ENCODE peak calls at places on chromosomes 3 and 15, in eight cellular contexts. M is cardiac fibroblast; Q is activated CD8-positive, alpha-beta memory T cell treated with anti-CD3 and anti-CD28 coated beads for 48 hours; L is LHCN-M2; R is memory B cell; U is NCI-H146; W is kidney glomerular epithelial cell; N is Calu3. T is an unnamed sample.
A peak's percentile ranks its signal among the peaks of the same experiment; 100 is the strongest.

GRCh38 chr3:172965256-172965655 is 175.8 kb downstream of the SPATA16 start:
- DNase-seq in Q (no peak), N (no peak), L (peak; percentile 9), W (no peak), U (no peak), R (no peak), M (peak; percentile 8), T (no peak)

GRCh38 chr3:170323371-170323770 is 34.1 kb upstream of the SKIL start:
- DNase-seq in U (no peak), W (peak; percentile 46), Q (no peak), N (no peak), L (peak; percentile 59), M (no peak), R (no peak), T (no peak)

GRCh38 chr3:155316450-155316849 is 23.0 kb upstream of the STRIT1 start:
- DNase-seq in R (no peak), Q (no peak), M (no peak), N (no peak), L (no peak), W (no peak), U (no peak), T (no peak)

GRCh38 chr3:152811974-152812760 is 22.8 kb upstream of the P2RY1 start:
- DNase-seq in U (no peak), R (no peak), Q (no peak), N (no peak), L (no peak), W (no peak), M (no peak), T (no peak)

GRCh38 chr3:99817437-99818240 is at the start of gene CMSS1:
- DNase-seq in M (peak; percentile 95), W (peak; percentile 73), U (peak; percentile 85), R (peak; percentile 98), L (peak; percentile 90), N (peak; percentile 96), Q (peak; percentile 95), T (peak; percentile 69)

GRCh38 chr3:137050281-137050680 is 92.5 kb downstream of the IL20RB start:
- DNase-seq in N (no peak), U (no peak), W (no peak), Q (no peak), R (no peak), M (no peak), L (no peak), T (no peak)

GRCh38 chr3:45225465-45226205 is 452 bp downstream of the TMEM158 start:
- DNase-seq in L (peak; percentile 26), W (no peak), U (peak; percentile 57), M (peak; percentile 33), Q (peak; percentile 20), N (peak; percentile 24), R (no peak), T (no peak)

GRCh38 chr3:188962253-188963247 is 209.2 kb upstream of the TPRG1 start:
- DNase-seq in N (no peak), L (no peak), U (no peak), R (no peak), W (no peak), M (no peak), Q (no peak), T (no peak)

GRCh38 chr15:75982468-75982867 is 29.8 kb downstream of the NRG4 start:
- DNase-seq in L (no peak), M (no peak), N (no peak), U (no peak), W (no peak), Q (no peak), R (no peak), T (no peak)

GRCh38 chr15:70339551-70340517 is 242.1 kb upstream of the TLE3 start:
- DNase-seq in N (no peak), U (peak; percentile 38), L (peak; percentile 31), R (no peak), M (no peak), W (no peak), Q (no peak), T (no peak)

GRCh38 chr3:156291269-156292123 is 171.1 kb downstream of the KCNAB1 start:
- DNase-seq in U (no peak), N (no peak), M (no peak), W (no peak), R (peak; percentile 13), L (no peak), Q (no peak), T (no peak)

GRCh38 chr15:42332331-42332730 is 27.0 kb upstream of the CAPN3 start:
- DNase-seq in L (no peak), M (peak; percentile 41), W (no peak), U (no peak), Q (no peak), R (no peak), N (no peak), T (no peak)

GRCh38 chr3:119630562-119631329 is 29.6 kb downstream of the POPDC2 start:
- DNase-seq in W (peak; percentile 31), L (peak; percentile 46), N (no peak), U (no peak), M (peak; percentile 66), R (no peak), Q (no peak), T (no peak)

GRCh38 chr15:66703540-66703941 is 1.5 kb downstream of the SMAD6 start:
- DNase-seq in N (no peak), R (no peak), W (no peak), L (no peak), U (peak; percentile 15), M (no peak), Q (no peak), T (no peak)

GRCh38 chr3:152298393-152299242 is 29.9 kb downstream of the MBNL1 start:
- DNase-seq in R (peak; percentile 54), Q (peak; percentile 41), U (peak; percentile 50), W (peak; percentile 80), L (peak; percentile 94), M (peak; percentile 98), N (peak; percentile 78), T (no peak)

GRCh38 chr3:108011616-108012015 is 79.2 kb downstream of the CD47 start:
- DNase-seq in W (no peak), Q (no peak), N (no peak), L (no peak), M (no peak), R (no peak), U (no peak), T (no peak)

GRCh38 chr15:63156708-63157065 is 590 bp downstream of the RPS27L start:
- DNase-seq in M (peak; percentile 44), L (peak; percentile 52), Q (no peak), U (peak; percentile 26), R (no peak), W (peak; percentile 81), N (no peak), T (no peak)

GRCh38 chr15:36996121-36996520 is 104.2 kb downstream of the MEIS2 start:
- DNase-seq in L (no peak), W (no peak), R (no peak), Q (no peak), N (no peak), U (no peak), M (no peak), T (no peak)

GRCh38 chr3:131163-131889 is 65.2 kb upstream of the CHL1 start:
- DNase-seq in N (no peak), W (no peak), M (no peak), Q (no peak), L (no peak), R (no peak), U (peak; percentile 74), T (peak; percentile 11)

GRCh38 chr15:27454281-27455060 is 483.5 kb downstream of the GABRG3 start:
- DNase-seq in R (no peak), W (peak; percentile 49), M (peak; percentile 24), Q (no peak), U (no peak), N (no peak), L (no peak), T (no peak)

GRCh38 chr3:131033480-131034080 is 6.9 kb downstream of the NEK11 start:
- DNase-seq in Q (no peak), R (peak; percentile 37), W (peak; percentile 8), U (peak; percentile 73), M (peak; percentile 69), N (peak; percentile 65), L (peak; percentile 44), T (peak; percentile 37)

GRCh38 chr3:190209533-190209932 is 88.8 kb upstream of the P3H2 start:
- DNase-seq in N (no peak), W (no peak), L (no peak), M (no peak), R (no peak), Q (no peak), U (no peak), T (no peak)

GRCh38 chr15:63675263-63675662 is 78.1 kb downstream of the FBXL22 start:
- DNase-seq in W (no peak), Q (no peak), M (no peak), N (no peak), U (no peak), R (no peak), L (no peak), T (no peak)

GRCh38 chr15:64792282-64792681 is 16.9 kb upstream of the RBPMS2 start:
- DNase-seq in U (no peak), W (no peak), N (no peak), M (no peak), L (peak; percentile 19), R (no peak), Q (no peak), T (no peak)

GRCh38 chr3:180265551-180265950 is 228.8 kb upstream of the PEX5L start:
- DNase-seq in W (no peak), R (no peak), U (no peak), L (peak; percentile 10), N (no peak), M (no peak), Q (no peak), T (no peak)

GRCh38 chr15:77075528-77075927 is 4.6 kb upstream of the TSPAN3 start:
- DNase-seq in Q (no peak), W (no peak), R (no peak), M (no peak), L (peak; percentile 69), U (no peak), N (peak; percentile 66), T (no peak)

GRCh38 chr3:138062626-138063025 is 52.7 kb downstream of the CLDN18 start:
- DNase-seq in L (peak; percentile 57), N (no peak), M (peak; percentile 74), U (no peak), Q (no peak), R (no peak), W (no peak), T (no peak)

T was measured in NCI-H1930.